ENCODE peak calls at places on chromosome 22, in eight cellular contexts. One of them, this sample, is unnamed.

GRCh38 chr22:23212061-23213030 is 32.0 kb downstream of the BCR start:
- DNase-seq in NCI-H774: peak; percentile 89
- DNase-seq in body of pancreas: no peak
- DNase-seq in cardiac fibroblast: no peak
- DNase-seq in iris pigment epithelial cell: no peak
- DNase-seq in AG08396: no peak
- DNase-seq in psoas muscle: no peak
- DNase-seq in endodermal cell: no peak
- DNase-seq in this sample: no peak

GRCh38 chr22:25193130-25193529 is 6.5 kb upstream of the CRYBB3 start:
- DNase-seq in cardiac fibroblast: no peak
- DNase-seq in endodermal cell: no peak
- DNase-seq in iris pigment epithelial cell: no peak
- DNase-seq in body of pancreas: no peak
- DNase-seq in AG08396: no peak
- DNase-seq in NCI-H774: no peak
- DNase-seq in psoas muscle: no peak
- DNase-seq in this sample: no peak

GRCh38 chr22:31556627-31557203 is 60.4 kb downstream of the SFI1 start:
- DNase-seq in cardiac fibroblast: peak; percentile 67
- DNase-seq in endodermal cell: no peak
- DNase-seq in psoas muscle: no peak
- DNase-seq in AG08396: peak; percentile 46
- DNase-seq in body of pancreas: peak; percentile 10
- DNase-seq in NCI-H774: no peak
- DNase-seq in iris pigment epithelial cell: peak; percentile 51
- DNase-seq in this sample: no peak

GRCh38 chr22:37802310-37803194 is 5.2 kb upstream of the GCAT start:
- DNase-seq in body of pancreas: peak; percentile 70
- DNase-seq in psoas muscle: peak; percentile 78
- DNase-seq in AG08396: peak; percentile 75
- DNase-seq in endodermal cell: peak; percentile 90
- DNase-seq in iris pigment epithelial cell: peak; percentile 59
- DNase-seq in cardiac fibroblast: peak; percentile 65
- DNase-seq in NCI-H774: no peak
- DNase-seq in this sample: no peak

GRCh38 chr22:40610329-40610850 is 26.1 kb downstream of the MRTFA start:
- DNase-seq in body of pancreas: no peak
- DNase-seq in iris pigment epithelial cell: peak; percentile 48
- DNase-seq in NCI-H774: no peak
- DNase-seq in cardiac fibroblast: peak; percentile 48
- DNase-seq in endodermal cell: no peak
- DNase-seq in psoas muscle: no peak
- DNase-seq in AG08396: no peak
- DNase-seq in this sample: no peak

GRCh38 chr22:28544431-28544868 is 135.2 kb downstream of the TTC28 start:
- DNase-seq in AG08396: no peak
- DNase-seq in cardiac fibroblast: no peak
- DNase-seq in endodermal cell: no peak
- DNase-seq in psoas muscle: no peak
- DNase-seq in body of pancreas: no peak
- DNase-seq in NCI-H774: no peak
- DNase-seq in iris pigment epithelial cell: peak; percentile 25
- DNase-seq in this sample: no peak

GRCh38 chr22:30702856-30703255 is 8.2 kb downstream of the OSBP2 start:
- DNase-seq in body of pancreas: no peak
- DNase-seq in psoas muscle: no peak
- DNase-seq in cardiac fibroblast: no peak
- DNase-seq in AG08396: no peak
- DNase-seq in NCI-H774: no peak
- DNase-seq in iris pigment epithelial cell: no peak
- DNase-seq in endodermal cell: no peak
- DNase-seq in this sample: no peak

GRCh38 chr22:41508770-41509170 is 35.5 kb downstream of the POLR3H start:
- DNase-seq in NCI-H774: no peak
- DNase-seq in body of pancreas: no peak
- DNase-seq in iris pigment epithelial cell: no peak
- DNase-seq in endodermal cell: peak; percentile 62
- DNase-seq in cardiac fibroblast: no peak
- DNase-seq in psoas muscle: peak; percentile 53
- DNase-seq in AG08396: no peak
- DNase-seq in this sample: no peak

GRCh38 chr22:36911887-36912661 is 1.4 kb upstream of the CSF2RB start:
- DNase-seq in AG08396: no peak
- DNase-seq in iris pigment epithelial cell: peak; percentile 2
- DNase-seq in psoas muscle: no peak
- DNase-seq in body of pancreas: no peak
- DNase-seq in cardiac fibroblast: peak; percentile 9
- DNase-seq in endodermal cell: peak; percentile 73
- DNase-seq in NCI-H774: no peak
- DNase-seq in this sample: no peak

GRCh38 chr22:39731881-39732555 is 161.5 kb downstream of the CACNA1I start:
- DNase-seq in AG08396: peak; percentile 1
- DNase-seq in body of pancreas: no peak
- DNase-seq in cardiac fibroblast: no peak
- DNase-seq in endodermal cell: peak; percentile 70
- DNase-seq in NCI-H774: no peak
- DNase-seq in iris pigment epithelial cell: no peak
- DNase-seq in psoas muscle: no peak
- DNase-seq in this sample: no peak

GRCh38 chr22:31947296-31947695 is 3.0 kb downstream of the YWHAH start:
- DNase-seq in body of pancreas: peak; percentile 36
- DNase-seq in endodermal cell: no peak
- DNase-seq in NCI-H774: no peak
- DNase-seq in psoas muscle: no peak
- DNase-seq in AG08396: no peak
- DNase-seq in cardiac fibroblast: peak; percentile 51
- DNase-seq in iris pigment epithelial cell: peak; percentile 40
- DNase-seq in this sample: no peak

GRCh38 chr22:23175817-23176644 is 4.3 kb upstream of the BCR start:
- DNase-seq in psoas muscle: no peak
- DNase-seq in iris pigment epithelial cell: no peak
- DNase-seq in AG08396: no peak
- DNase-seq in endodermal cell: no peak
- DNase-seq in body of pancreas: no peak
- DNase-seq in NCI-H774: no peak
- DNase-seq in cardiac fibroblast: no peak
- DNase-seq in this sample: no peak

GRCh38 chr22:42519544-42520237 is at the start of gene RRP7A:
- DNase-seq in endodermal cell: peak; percentile 91
- DNase-seq in NCI-H774: peak; percentile 21
- DNase-seq in iris pigment epithelial cell: peak; percentile 76
- DNase-seq in AG08396: peak; percentile 88
- DNase-seq in psoas muscle: peak; percentile 88
- DNase-seq in body of pancreas: peak; percentile 73
- DNase-seq in cardiac fibroblast: peak; percentile 77
- DNase-seq in this sample: peak; percentile 78

GRCh38 chr22:35330258-35330861 is 30.7 kb downstream of the TOM1 start:
- DNase-seq in body of pancreas: peak; percentile 81
- DNase-seq in AG08396: peak; percentile 86
- DNase-seq in cardiac fibroblast: peak; percentile 94
- DNase-seq in endodermal cell: no peak
- DNase-seq in iris pigment epithelial cell: peak; percentile 85
- DNase-seq in NCI-H774: no peak
- DNase-seq in psoas muscle: peak; percentile 92
- DNase-seq in this sample: peak; percentile 91

GRCh38 chr22:31958625-31959239 is 14.4 kb downstream of the YWHAH start:
- DNase-seq in endodermal cell: no peak
- DNase-seq in cardiac fibroblast: no peak
- DNase-seq in AG08396: no peak
- DNase-seq in psoas muscle: no peak
- DNase-seq in body of pancreas: no peak
- DNase-seq in iris pigment epithelial cell: no peak
- DNase-seq in NCI-H774: no peak
- DNase-seq in this sample: no peak

GRCh38 chr22:25898707-25899365 is 156.8 kb downstream of the MYO18B start:
- DNase-seq in endodermal cell: peak; percentile 77
- DNase-seq in NCI-H774: no peak
- DNase-seq in AG08396: no peak
- DNase-seq in iris pigment epithelial cell: peak; percentile 1
- DNase-seq in body of pancreas: no peak
- DNase-seq in cardiac fibroblast: no peak
- DNase-seq in psoas muscle: no peak
- DNase-seq in this sample: no peak